ENCODE peak calls at places on chromosomes 16 and 17, in ten cellular contexts. One of them, this sample, is unnamed.

GRCh38 chr16:85916141-85916890 is 17.4 kb downstream of the IRF8 start:
- DNase-seq in HepG2: peak; percentile 62
- DNase-seq in ovary: no peak
- DNase-seq in stomach: peak; percentile 92
- DNase-seq in suprapubic skin: no peak
- DNase-seq in esophagus muscularis mucosa: no peak
- DNase-seq in transverse colon: peak; percentile 88
- DNase-seq in GM12878: no peak
- DNase-seq in A549: no peak
- DNase-seq in sigmoid colon: no peak
- DNase-seq in this sample: no peak

GRCh38 chr17:7130626-7131467 is 16.2 kb upstream of the ASGR2 start:
- DNase-seq in GM12878: no peak
- DNase-seq in suprapubic skin: no peak
- DNase-seq in sigmoid colon: no peak
- DNase-seq in A549: no peak
- DNase-seq in esophagus muscularis mucosa: no peak
- DNase-seq in ovary: no peak
- DNase-seq in transverse colon: no peak
- DNase-seq in HepG2: no peak
- DNase-seq in stomach: no peak
- DNase-seq in this sample: no peak

GRCh38 chr16:86625821-86626220 is 47.5 kb downstream of the FOXL1 start:
- DNase-seq in HepG2: no peak
- DNase-seq in stomach: no peak
- DNase-seq in suprapubic skin: no peak
- DNase-seq in esophagus muscularis mucosa: no peak
- DNase-seq in ovary: no peak
- DNase-seq in transverse colon: no peak
- DNase-seq in sigmoid colon: peak; percentile 32
- DNase-seq in GM12878: no peak
- DNase-seq in A549: no peak
- DNase-seq in this sample: no peak

GRCh38 chr16:27301236-27301861 is 12.4 kb upstream of the IL4R start:
- DNase-seq in esophagus muscularis mucosa: no peak
- DNase-seq in HepG2: no peak
- DNase-seq in suprapubic skin: no peak
- DNase-seq in ovary: no peak
- DNase-seq in stomach: no peak
- DNase-seq in A549: no peak
- DNase-seq in transverse colon: no peak
- DNase-seq in sigmoid colon: no peak
- DNase-seq in GM12878: no peak
- DNase-seq in this sample: no peak

GRCh38 chr17:78674595-78675315 is 97.6 kb upstream of the DNAH17 start:
- DNase-seq in suprapubic skin: no peak
- DNase-seq in transverse colon: no peak
- DNase-seq in ovary: no peak
- DNase-seq in sigmoid colon: no peak
- DNase-seq in HepG2: no peak
- DNase-seq in A549: no peak
- DNase-seq in stomach: no peak
- DNase-seq in esophagus muscularis mucosa: no peak
- DNase-seq in GM12878: no peak
- DNase-seq in this sample: no peak

GRCh38 chr16:4116328-4117249 is at the start of gene ADCY9:
- DNase-seq in A549: peak; percentile 69
- DNase-seq in transverse colon: peak; percentile 82
- DNase-seq in stomach: peak; percentile 80
- DNase-seq in esophagus muscularis mucosa: no peak
- DNase-seq in suprapubic skin: no peak
- DNase-seq in HepG2: peak; percentile 50
- DNase-seq in ovary: peak; percentile 85
- DNase-seq in sigmoid colon: peak; percentile 85
- DNase-seq in GM12878: no peak
- DNase-seq in this sample: peak; percentile 40

GRCh38 chr17:45824475-45824874 is 20.2 kb upstream of the SPPL2C start:
- DNase-seq in sigmoid colon: no peak
- DNase-seq in suprapubic skin: no peak
- DNase-seq in stomach: no peak
- DNase-seq in A549: no peak
- DNase-seq in HepG2: no peak
- DNase-seq in transverse colon: no peak
- DNase-seq in GM12878: no peak
- DNase-seq in ovary: no peak
- DNase-seq in esophagus muscularis mucosa: no peak
- DNase-seq in this sample: no peak

GRCh38 chr16:11614587-11615175 is 28.0 kb upstream of the LITAF start:
- DNase-seq in A549: no peak
- DNase-seq in suprapubic skin: no peak
- DNase-seq in ovary: no peak
- DNase-seq in GM12878: no peak
- DNase-seq in HepG2: no peak
- DNase-seq in transverse colon: no peak
- DNase-seq in sigmoid colon: no peak
- DNase-seq in stomach: no peak
- DNase-seq in esophagus muscularis mucosa: no peak
- DNase-seq in this sample: no peak

GRCh38 chr16:64948056-64948455 is 173.8 kb downstream of the CDH11 start:
- DNase-seq in transverse colon: no peak
- DNase-seq in sigmoid colon: no peak
- DNase-seq in GM12878: no peak
- DNase-seq in HepG2: no peak
- DNase-seq in stomach: no peak
- DNase-seq in ovary: no peak
- DNase-seq in esophagus muscularis mucosa: no peak
- DNase-seq in A549: no peak
- DNase-seq in suprapubic skin: no peak
- DNase-seq in this sample: no peak

GRCh38 chr16:57427824-57428223 is 19.4 kb downstream of the CIAPIN1 start:
- DNase-seq in GM12878: no peak
- DNase-seq in transverse colon: no peak
- DNase-seq in esophagus muscularis mucosa: no peak
- DNase-seq in ovary: no peak
- DNase-seq in A549: no peak
- DNase-seq in HepG2: no peak
- DNase-seq in stomach: no peak
- DNase-seq in suprapubic skin: no peak
- DNase-seq in sigmoid colon: no peak
- DNase-seq in this sample: no peak

GRCh38 chr17:69525920-69526841 is 111.7 kb downstream of the MAP2K6 start:
- DNase-seq in sigmoid colon: peak; percentile 64
- DNase-seq in HepG2: peak; percentile 65
- DNase-seq in esophagus muscularis mucosa: no peak
- DNase-seq in A549: peak; percentile 74
- DNase-seq in GM12878: no peak
- DNase-seq in ovary: no peak
- DNase-seq in stomach: peak; percentile 37
- DNase-seq in suprapubic skin: no peak
- DNase-seq in transverse colon: peak; percentile 36
- DNase-seq in this sample: peak; percentile 57

GRCh38 chr16:28984619-28985135 is at the start of gene LAT:
- DNase-seq in ovary: no peak
- DNase-seq in transverse colon: peak; percentile 56
- DNase-seq in suprapubic skin: no peak
- DNase-seq in HepG2: no peak
- DNase-seq in A549: peak; percentile 25
- DNase-seq in stomach: peak; percentile 40
- DNase-seq in GM12878: no peak
- DNase-seq in sigmoid colon: no peak
- DNase-seq in esophagus muscularis mucosa: no peak
- DNase-seq in this sample: no peak

GRCh38 chr17:49381033-49381432 is 19.0 kb upstream of the ZNF652 start:
- DNase-seq in sigmoid colon: no peak
- DNase-seq in ovary: no peak
- DNase-seq in GM12878: no peak
- DNase-seq in HepG2: no peak
- DNase-seq in suprapubic skin: no peak
- DNase-seq in transverse colon: no peak
- DNase-seq in stomach: no peak
- DNase-seq in esophagus muscularis mucosa: no peak
- DNase-seq in A549: no peak
- DNase-seq in this sample: no peak

GRCh38 chr16:12497558-12497957 is 306.1 kb downstream of the CPPED1 start:
- DNase-seq in HepG2: no peak
- DNase-seq in sigmoid colon: no peak
- DNase-seq in GM12878: no peak
- DNase-seq in A549: no peak
- DNase-seq in suprapubic skin: no peak
- DNase-seq in ovary: no peak
- DNase-seq in transverse colon: no peak
- DNase-seq in esophagus muscularis mucosa: no peak
- DNase-seq in stomach: no peak
- DNase-seq in this sample: no peak

DNA sequence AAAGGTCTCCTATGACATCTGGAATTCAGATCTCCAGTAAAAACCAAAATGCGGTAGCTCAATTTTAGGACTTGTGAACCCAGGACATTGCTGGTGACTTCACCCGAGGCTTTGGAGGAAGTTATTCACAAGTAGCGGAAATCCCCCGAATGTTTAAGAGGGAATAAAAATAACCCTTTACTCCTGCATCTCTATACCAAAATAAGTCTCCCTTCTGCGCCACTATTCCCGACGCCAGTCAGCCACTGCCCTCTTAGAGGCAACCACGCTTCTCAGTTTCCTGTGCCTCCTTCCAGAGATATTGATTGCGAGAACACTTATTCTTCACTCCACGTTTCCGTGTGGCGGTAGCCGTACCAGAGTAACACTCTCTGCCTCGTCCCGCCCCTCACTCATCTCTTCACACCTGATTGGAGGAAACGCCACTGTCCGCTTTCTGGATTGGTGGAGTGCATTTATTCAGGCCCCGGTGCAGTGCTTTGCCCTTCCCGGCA is 27.4 kb downstream of the EMP2 start:
- DNase-seq in A549: peak; percentile 72
- DNase-seq in suprapubic skin: no peak
- DNase-seq in transverse colon: peak; percentile 41
- DNase-seq in GM12878: peak; percentile 49
- DNase-seq in ovary: no peak
- DNase-seq in esophagus muscularis mucosa: no peak
- DNase-seq in stomach: peak; percentile 30
- DNase-seq in HepG2: no peak
- DNase-seq in sigmoid colon: no peak
- DNase-seq in this sample: peak; percentile 29
- TF ChIP-seq EP300 in A549: no peak
- TF ChIP-seq EP300 in suprapubic skin: no peak
- TF ChIP-seq EP300 in transverse colon: no peak
- TF ChIP-seq EP300 in GM12878: no peak
- TF ChIP-seq EP300 in ovary: no peak
- TF ChIP-seq EP300 in esophagus muscularis mucosa: no peak
- TF ChIP-seq EP300 in stomach: no peak
- TF ChIP-seq EP300 in HepG2: no peak
- TF ChIP-seq EP300 in sigmoid colon: no peak
- TF ChIP-seq EP300 in this sample: no peak

DNA sequence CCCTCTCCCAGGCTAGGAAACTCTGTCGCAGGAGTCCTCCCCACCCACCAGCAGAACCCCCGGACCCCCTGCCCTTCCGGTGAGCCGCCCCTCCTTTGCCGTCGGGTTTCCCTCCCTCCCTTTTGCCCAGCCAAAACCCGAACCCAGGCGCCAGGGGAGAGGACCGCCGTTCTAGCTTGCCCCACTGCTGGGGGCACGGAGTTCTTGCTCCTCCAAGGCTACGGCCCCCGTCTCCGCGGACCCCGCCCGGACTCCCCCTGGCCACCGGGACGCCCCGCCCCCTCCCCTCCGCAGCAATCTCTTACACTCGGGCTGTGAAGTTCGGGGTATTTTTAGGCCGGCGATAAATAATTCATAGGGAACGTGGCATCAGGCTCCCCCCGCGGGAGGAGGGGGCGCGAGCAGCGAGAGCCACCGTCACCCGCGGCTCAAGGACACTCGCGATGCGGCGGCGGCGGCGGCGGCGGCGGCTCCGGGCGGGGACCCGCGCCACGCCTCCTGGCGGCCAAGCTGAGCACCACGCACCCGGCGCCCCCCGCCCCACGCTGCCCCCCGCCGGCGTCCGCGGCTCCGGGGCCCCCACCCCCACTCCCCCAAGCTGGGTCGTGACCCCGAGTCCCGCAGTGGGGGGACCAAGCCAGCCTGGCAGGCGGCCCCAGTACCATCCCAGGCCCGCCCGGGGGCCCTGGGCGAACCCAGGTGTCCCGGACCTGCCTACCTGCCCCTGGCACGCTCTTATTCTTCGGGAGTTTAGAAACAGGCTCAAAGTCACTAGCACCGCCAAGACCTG is at the start of gene GRIN2C:
- DNase-seq in esophagus muscularis mucosa: no peak
- DNase-seq in HepG2: no peak
- DNase-seq in sigmoid colon: no peak
- DNase-seq in GM12878: no peak
- DNase-seq in A549: no peak
- DNase-seq in suprapubic skin: no peak
- DNase-seq in transverse colon: no peak
- DNase-seq in stomach: no peak
- DNase-seq in ovary: peak; percentile 46
- DNase-seq in this sample: no peak
- TF ChIP-seq CTCF in esophagus muscularis mucosa: peak; percentile 56
- TF ChIP-seq CTCF in HepG2: peak; percentile 38
- TF ChIP-seq CTCF in sigmoid colon: peak; percentile 11
- TF ChIP-seq CTCF in GM12878: no peak
- TF ChIP-seq CTCF in A549: peak; percentile 82
- TF ChIP-seq CTCF in suprapubic skin: no peak
- TF ChIP-seq CTCF in transverse colon: peak; percentile 48
- TF ChIP-seq CTCF in stomach: peak; percentile 67
- TF ChIP-seq CTCF in ovary: no peak
- TF ChIP-seq CTCF in this sample: peak; percentile 36

GRCh38 chr17:80192268-80192667 is 22.4 kb downstream of the CARD14 start:
- DNase-seq in suprapubic skin: no peak
- DNase-seq in HepG2: peak; percentile 53
- DNase-seq in GM12878: no peak
- DNase-seq in ovary: no peak
- DNase-seq in transverse colon: no peak
- DNase-seq in esophagus muscularis mucosa: no peak
- DNase-seq in stomach: no peak
- DNase-seq in A549: no peak
- DNase-seq in sigmoid colon: no peak
- DNase-seq in this sample: no peak
- TF ChIP-seq EP300 in suprapubic skin: no peak
- TF ChIP-seq EP300 in HepG2: no peak
- TF ChIP-seq EP300 in GM12878: no peak
- TF ChIP-seq EP300 in ovary: no peak
- TF ChIP-seq EP300 in transverse colon: no peak
- TF ChIP-seq EP300 in esophagus muscularis mucosa: no peak
- TF ChIP-seq EP300 in stomach: no peak
- TF ChIP-seq EP300 in A549: no peak
- TF ChIP-seq EP300 in sigmoid colon: no peak
- TF ChIP-seq EP300 in this sample: peak; percentile 29

GRCh38 chr17:38868968-38869646 is 751 bp upstream of the LASP1 start:
- DNase-seq in suprapubic skin: peak; percentile 95
- DNase-seq in transverse colon: peak; percentile 94
- DNase-seq in GM12878: peak; percentile 77
- DNase-seq in ovary: peak; percentile 94
- DNase-seq in A549: peak; percentile 92
- DNase-seq in sigmoid colon: peak; percentile 97
- DNase-seq in esophagus muscularis mucosa: peak; percentile 99
- DNase-seq in HepG2: peak; percentile 90
- DNase-seq in stomach: peak; percentile 94
- DNase-seq in this sample: peak; percentile 93
- TF ChIP-seq CTCF in suprapubic skin: no peak
- TF ChIP-seq CTCF in transverse colon: no peak
- TF ChIP-seq CTCF in GM12878: peak; percentile 46
- TF ChIP-seq CTCF in ovary: peak; percentile 35
- TF ChIP-seq CTCF in A549: peak; percentile 51
- TF ChIP-seq CTCF in sigmoid colon: no peak
- TF ChIP-seq CTCF in esophagus muscularis mucosa: peak; percentile 15
- TF ChIP-seq CTCF in HepG2: peak; percentile 77
- TF ChIP-seq CTCF in stomach: no peak
- TF ChIP-seq CTCF in this sample: no peak

This sample was measured in tibial nerve.